ENCODE peak calls at places on chromosome 20, in eight cellular contexts. I is CD4-positive, CD25-positive, alpha-beta regulatory T cell; C is pancreas; A is HCT116; D is right cardiac atrium; F is MM.1S; U is heart left ventricle; L is cardiac muscle cell. V is an unnamed sample. For H3K4me1, the result is how much of the 10 kb centered on the place peaks cover.

GRCh38 chr20:51587145-51587544 is 44.6 kb upstream of the NFATC2 start:
- DNase-seq in I (no peak), C (no peak), A (no peak), D (no peak), F (no peak), U (no peak), L (no peak), V (no peak)

GRCh38 chr20:62775206-62775605 is 21.1 kb upstream of the MRGBP start:
- DNase-seq in I (no peak), C (no peak), A (no peak), D (no peak), F (no peak), U (no peak), L (no peak), V (no peak)

GRCh38 chr20:57772349-57772964 is 62.6 kb upstream of the PMEPA1 start:
- DNase-seq in I (peak), C (no peak), A (no peak), D (no peak), F (no peak), U (no peak), L (peak), V (peak)

GRCh38 chr20:14012671-14013070 is 17.4 kb downstream of the MACROD2 start:
- DNase-seq in I (no peak), C (no peak), A (no peak), D (no peak), F (no peak), U (no peak), L (no peak), V (no peak)

GRCh38 chr20:51389543-51389924 is 153.0 kb downstream of the NFATC2 start:
- DNase-seq in I (no peak), C (peak), A (no peak), D (no peak), F (no peak), U (no peak), L (no peak), V (no peak)

GRCh38 chr20:325889-326644 is 715 bp downstream of the SOX12 start:
- DNase-seq in I (peak), C (peak), A (no peak), D (peak), F (peak), U (peak), L (peak), V (peak)

GRCh38 chr20:5696011-5696559 is 54.1 kb upstream of the SHLD1 start:
- DNase-seq in I (no peak), C (no peak), A (no peak), D (peak), F (no peak), U (no peak), L (peak), V (no peak)

GRCh38 chr20:51140671-51141070 is 117.8 kb upstream of the KCNG1 start:
- DNase-seq in I (no peak), C (no peak), A (no peak), D (no peak), F (no peak), U (no peak), L (no peak), V (no peak)

GRCh38 chr20:60057866-60058807 is 99.9 kb downstream of the CDH26 start:
- DNase-seq in I (peak), C (no peak), A (no peak), D (no peak), F (no peak), U (peak), L (peak), V (no peak)
- H3K4me1 ChIP-seq in I (half or more), C (under half), A (under half), D (under half), F (under half), U (under half), L (under half), V (under half)

DNA sequence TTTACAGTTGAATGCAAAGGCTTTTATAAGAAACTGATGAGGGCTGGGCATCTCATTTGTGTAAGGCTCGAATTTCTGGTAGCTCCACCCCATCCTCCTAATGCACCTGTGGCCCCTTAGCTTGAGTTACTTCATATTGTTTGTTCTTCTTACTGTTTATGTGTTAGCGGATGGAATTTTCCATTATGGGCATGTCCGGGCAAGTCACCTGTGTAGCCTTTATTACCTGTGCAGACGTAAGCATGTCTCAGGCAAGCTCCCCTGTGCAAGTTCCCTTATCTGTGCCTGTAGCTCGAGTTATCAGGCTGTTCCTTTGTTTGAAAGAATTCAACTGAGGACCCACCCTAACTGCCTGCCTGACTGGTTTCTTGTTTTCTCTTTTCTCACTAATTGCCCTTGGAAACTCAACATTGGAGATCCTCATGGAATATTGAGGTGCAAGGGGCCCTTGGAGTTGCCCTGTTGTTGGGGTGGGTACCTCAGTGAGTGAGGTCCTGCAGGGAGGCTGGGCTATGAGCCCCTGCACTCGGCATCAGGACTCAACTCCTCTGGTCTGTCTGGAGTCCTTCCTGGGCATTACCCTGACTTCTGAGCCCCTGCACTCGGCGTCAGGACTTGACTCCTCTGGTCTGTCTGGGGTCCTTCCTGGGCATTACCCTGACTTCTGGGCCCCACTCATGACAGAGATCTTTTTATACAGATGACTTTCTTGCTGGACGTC is 207.9 kb upstream of the SULF2 start:
- DNase-seq in I (no peak), C (no peak), A (no peak), D (no peak), F (no peak), U (no peak), L (no peak), V (no peak)
- H3K4me3 ChIP-seq in I (no peak), C (no peak), A (no peak), D (no peak), F (no peak), U (no peak), L (no peak), V (no peak)

GRCh38 chr20:32458061-32458836 is 100.1 kb downstream of the ASXL1 start:
- DNase-seq in I (no peak), C (peak), A (no peak), D (no peak), F (no peak), U (peak), L (no peak), V (no peak)

GRCh38 chr20:32455901-32456701 is 98.0 kb downstream of the ASXL1 start:
- DNase-seq in I (no peak), C (peak), A (no peak), D (no peak), F (no peak), U (peak), L (no peak), V (no peak)

GRCh38 chr20:32456869-32457421 is 98.8 kb downstream of the ASXL1 start:
- DNase-seq in I (no peak), C (peak), A (no peak), D (no peak), F (peak), U (peak), L (peak), V (no peak)

GRCh38 chr20:32458837-32459220 is 100.7 kb downstream of the ASXL1 start:
- DNase-seq in I (no peak), C (peak), A (no peak), D (no peak), F (no peak), U (no peak), L (no peak), V (no peak)

DNA sequence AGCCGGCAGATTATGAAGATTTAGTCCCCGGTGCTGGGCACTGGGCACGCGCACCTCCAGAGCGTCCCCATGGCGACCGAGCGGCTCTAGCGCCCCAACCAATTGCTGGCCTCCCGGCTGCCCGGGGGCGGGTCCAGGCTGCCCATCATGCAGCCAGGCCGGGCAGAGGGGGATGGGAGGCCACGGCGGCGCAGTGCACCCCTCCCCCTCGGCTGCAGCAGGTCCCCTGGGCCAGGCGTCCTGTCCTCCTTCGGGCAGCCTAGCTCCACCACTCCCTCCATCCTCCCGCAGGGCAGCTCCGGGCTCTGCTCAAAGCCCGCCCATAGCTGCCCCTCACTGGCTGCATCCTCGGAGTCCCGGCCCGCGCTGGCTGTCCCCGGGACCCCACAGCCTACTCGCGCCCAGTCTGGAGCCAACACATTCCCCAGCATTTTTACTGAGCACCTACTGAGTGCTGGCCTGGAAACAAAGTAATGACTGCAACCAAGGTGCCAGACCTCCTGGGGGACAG is 99.4 kb downstream of the ASXL1 start:
- DNase-seq in I (no peak), C (peak), A (no peak), D (peak), F (peak), U (peak), L (peak), V (peak)
- H3K27ac ChIP-seq in I (no peak), C (peak), A (no peak), D (no peak), F (no peak), U (no peak), L (peak), V (no peak)

GRCh38 chr20:21511485-21511849 is 2.4 kb downstream of the NKX2-2 start:
- DNase-seq in I (no peak), C (no peak), A (no peak), D (no peak), F (no peak), U (no peak), L (no peak), V (no peak)

GRCh38 chr20:21513181-21513663 is 642 bp downstream of the NKX2-2 start:
- DNase-seq in I (no peak), C (no peak), A (no peak), D (no peak), F (no peak), U (no peak), L (no peak), V (peak)

GRCh38 chr20:21513881-21514540 is at the start of gene NKX2-2:
- DNase-seq in I (no peak), C (no peak), A (no peak), D (no peak), F (no peak), U (no peak), L (no peak), V (peak)

GRCh38 chr20:21511850-21512633 is 1.8 kb downstream of the NKX2-2 start:
- DNase-seq in I (no peak), C (no peak), A (no peak), D (no peak), F (no peak), U (peak), L (no peak), V (peak)

DNA sequence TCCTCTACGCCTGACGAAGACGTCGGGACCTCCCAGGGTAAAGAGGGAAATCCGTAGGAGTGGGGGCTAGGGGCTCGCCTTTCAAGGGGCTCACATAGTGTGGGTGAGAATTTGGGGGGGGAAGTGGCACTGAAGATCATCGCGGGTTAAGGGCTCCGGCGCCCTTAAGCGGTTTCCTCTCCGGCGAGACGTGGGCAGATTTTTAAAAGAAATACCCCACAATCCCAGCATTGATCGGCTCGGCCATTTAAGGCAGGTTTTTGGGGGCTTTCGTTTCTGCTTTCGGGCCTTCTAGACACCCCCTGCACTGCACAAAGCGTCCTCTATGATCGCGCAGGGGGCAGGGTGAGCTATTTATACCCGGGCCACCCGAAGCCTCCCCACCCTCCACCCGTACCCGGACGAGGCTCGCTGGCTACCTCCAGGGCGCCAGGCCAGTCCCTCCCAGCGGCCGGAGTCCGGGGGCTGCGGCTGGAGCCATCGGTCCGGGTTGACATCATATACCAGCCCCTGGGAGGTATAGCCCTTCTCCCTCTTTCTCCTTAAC is 1.2 kb downstream of the NKX2-2 start:
- DNase-seq in I (no peak), C (no peak), A (no peak), D (no peak), F (no peak), U (no peak), L (no peak), V (peak)
- H3K4me1 ChIP-seq in I (half or more), C (under half), A (under half), D (under half), F (under half), U (half or more), L (under half), V (under half)

DNA sequence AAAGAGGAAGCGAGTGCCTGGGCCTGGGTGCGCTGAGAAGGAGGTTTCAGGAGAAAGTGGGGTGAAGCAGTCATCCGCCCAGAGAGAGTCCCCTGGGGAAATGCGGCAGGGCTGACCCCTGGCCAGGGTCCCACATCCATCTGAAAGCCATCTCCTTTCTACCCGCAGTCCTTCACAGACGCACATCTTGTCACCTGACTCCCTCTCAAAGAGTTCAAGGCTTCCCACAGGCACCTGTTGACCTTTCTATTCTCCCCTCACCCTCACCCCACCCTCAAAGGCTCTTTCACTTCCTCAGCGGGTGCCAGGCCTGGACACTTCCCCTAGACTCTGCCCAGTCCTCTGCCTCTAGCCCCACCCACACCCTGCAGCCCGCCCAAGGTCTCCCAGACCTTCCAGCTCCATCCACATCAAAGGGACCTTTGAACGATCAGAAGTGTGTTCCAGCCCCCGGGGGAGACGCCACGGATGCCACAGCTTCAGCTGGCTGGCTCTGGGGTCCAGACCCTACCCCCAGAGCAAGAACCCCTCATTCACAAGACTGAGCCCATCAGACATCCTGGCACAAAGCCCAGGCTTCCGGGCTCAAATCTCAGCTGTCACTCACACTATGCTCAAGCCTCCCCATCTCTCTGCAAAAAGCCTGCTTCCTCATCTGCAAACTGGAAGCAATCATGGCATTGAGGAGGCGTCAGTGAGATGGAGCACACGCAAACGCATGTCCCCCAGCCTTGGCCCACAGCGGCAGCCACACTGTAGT is 2.1 kb downstream of the CTSZ start:
- DNase-seq in I (peak), C (no peak), A (no peak), D (peak), F (peak), U (peak), L (no peak), V (no peak)
- H3K4me3 ChIP-seq in I (peak), C (peak), A (no peak), D (no peak), F (peak), U (peak), L (no peak), V (peak)

GRCh38 chr20:44157061-44157460 is 29.9 kb downstream of the JPH2 start:
- DNase-seq in I (no peak), C (no peak), A (no peak), D (no peak), F (no peak), U (no peak), L (no peak), V (no peak)
- H3K27ac ChIP-seq in I (no peak), C (no peak), A (no peak), D (peak), F (no peak), U (peak), L (peak), V (no peak)

DNA sequence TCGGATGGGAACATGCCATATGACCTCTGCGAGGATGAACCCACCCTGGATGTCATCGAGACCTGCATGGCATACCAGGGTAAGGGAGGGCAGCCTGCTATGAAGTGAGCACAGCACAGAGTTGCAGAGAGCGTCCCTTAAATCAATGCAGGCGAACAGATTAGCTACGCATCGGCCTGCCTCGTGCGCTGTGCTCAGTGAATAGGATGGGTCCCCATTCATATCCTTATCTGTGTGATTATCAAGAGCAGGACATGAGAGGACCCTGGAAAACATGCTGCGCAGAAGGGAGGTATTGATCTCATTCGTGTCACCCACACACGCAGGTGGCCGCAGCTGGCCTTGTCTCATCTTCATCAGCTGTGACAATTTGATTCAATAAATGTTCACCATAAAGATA is 25.6 kb upstream of the FAM83D start:
- DNase-seq in I (no peak), C (no peak), A (no peak), D (no peak), F (no peak), U (no peak), L (no peak), V (no peak)
- H3K4me1 ChIP-seq in I (under half), C (under half), A (under half), D (under half), F (under half), U (under half), L (under half), V (under half)

GRCh38 chr20:36055145-36055544 is 86.8 kb downstream of the CNBD2 start:
- DNase-seq in I (no peak), C (no peak), A (no peak), D (no peak), F (no peak), U (no peak), L (no peak), V (no peak)
- H3K4me3 ChIP-seq in I (no peak), C (no peak), A (no peak), D (no peak), F (no peak), U (no peak), L (no peak), V (no peak)

GRCh38 chr20:6756961-6757595 is 10.4 kb upstream of the BMP2 start:
- DNase-seq in I (no peak), C (no peak), A (no peak), D (no peak), F (no peak), U (no peak), L (no peak), V (no peak)
- H3K27ac ChIP-seq in I (no peak), C (no peak), A (no peak), D (no peak), F (no peak), U (no peak), L (no peak), V (no peak)

GRCh38 chr20:25042531-25043498 is 15.1 kb downstream of the ACSS1 start:
- DNase-seq in I (peak), C (peak), A (no peak), D (peak), F (no peak), U (peak), L (no peak), V (no peak)
- H3K4me1 ChIP-seq in I (under half), C (half or more), A (under half), D (under half), F (under half), U (half or more), L (under half), V (under half)